ENCODE peak calls at places on chromosomes 16 and 17, in nine cellular contexts. G, E, D, N, P, R, V, M and T are unnamed samples.

GRCh38 chr16:84986879-84987278 is 24.5 kb downstream of the ZDHHC7 start:
- DNase-seq in R (no peak), N (no peak), G (no peak), D (no peak), E (no peak), M (peak; percentile 8), P (no peak), V (no peak), T (no peak)

GRCh38 chr17:47057831-47058230 is 78.8 kb upstream of the RPRML start:
- DNase-seq in D (no peak), G (no peak), M (no peak), P (no peak), V (no peak), N (no peak), R (no peak), E (no peak), T (no peak)

GRCh38 chr16:57308041-57308440 is 23.6 kb upstream of the PLLP start:
- DNase-seq in P (no peak), V (no peak), M (no peak), N (no peak), G (no peak), E (no peak), R (no peak), D (no peak), T (no peak)

GRCh38 chr17:83101805-83102480 is 22.5 kb downstream of the METRNL start:
- DNase-seq in N (no peak), D (no peak), G (no peak), R (no peak), E (no peak), P (no peak), M (peak; percentile 77), V (no peak), T (no peak)

GRCh38 chr17:39668141-39668924 is at the start of gene PNMT:
- DNase-seq in R (peak; percentile 70), E (peak; percentile 66), V (no peak), P (peak; percentile 80), D (no peak), N (peak; percentile 64), G (peak; percentile 63), M (peak; percentile 83), T (peak; percentile 63)

GRCh38 chr17:17026163-17026562 is 16.1 kb upstream of the MPRIP start:
- DNase-seq in P (no peak), G (no peak), E (no peak), D (no peak), V (no peak), N (no peak), R (no peak), M (peak; percentile 47), T (no peak)

GRCh38 chr17:11278186-11278983 is 37.4 kb downstream of the SHISA6 start:
- DNase-seq in N (no peak), G (no peak), E (no peak), R (no peak), M (no peak), D (no peak), V (no peak), P (no peak), T (no peak)

GRCh38 chr17:58506354-58507080 is 7.9 kb downstream of the MTMR4 start:
- DNase-seq in R (no peak), N (no peak), G (no peak), M (no peak), P (no peak), V (no peak), D (no peak), E (no peak), T (no peak)

GRCh38 chr16:46811682-46812081 is 19.3 kb downstream of the C16orf87 start:
- DNase-seq in D (no peak), E (no peak), G (no peak), V (no peak), M (no peak), R (no peak), P (no peak), N (no peak), T (no peak)

GRCh38 chr17:8366231-8366630 is 10.3 kb downstream of the KRABD2 start:
- DNase-seq in D (no peak), P (no peak), V (no peak), G (no peak), N (no peak), M (no peak), E (no peak), R (no peak), T (no peak)

GRCh38 chr16:11258553-11259287 is 2.7 kb upstream of the SOCS1 start:
- DNase-seq in R (peak; percentile 96), M (peak; percentile 67), D (peak; percentile 79), V (peak; percentile 16), G (no peak), E (peak; percentile 94), N (no peak), P (peak; percentile 84), T (no peak)

GRCh38 chr17:61974115-61974514 is 46.3 kb upstream of the INTS2 start:
- DNase-seq in N (no peak), G (no peak), D (no peak), P (no peak), M (no peak), V (no peak), E (no peak), R (no peak), T (no peak)

GRCh38 chr17:41329279-41329925 is 13.9 kb upstream of the KRTAP17-1 start:
- DNase-seq in P (no peak), N (no peak), R (peak; percentile 30), M (no peak), G (no peak), E (no peak), D (no peak), V (no peak), T (no peak)

GRCh38 chr16:85202051-85202601 is 89.9 kb upstream of the CIBAR2 start:
- DNase-seq in P (no peak), D (no peak), N (no peak), M (no peak), V (no peak), G (no peak), R (no peak), E (no peak), T (no peak)

GRCh38 chr16:6957676-6958075 is 375.0 kb upstream of the RBFOX1 start:
- DNase-seq in M (no peak), D (no peak), V (no peak), N (no peak), P (no peak), G (no peak), E (no peak), R (no peak), T (no peak)

GRCh38 chr16:11535494-11535893 is 51.2 kb downstream of the LITAF start:
- DNase-seq in V (no peak), N (no peak), E (peak; percentile 83), D (no peak), M (no peak), R (no peak), G (no peak), P (no peak), T (no peak)

GRCh38 chr16:54277845-54278703 is 8.5 kb downstream of the IRX3 start:
- DNase-seq in M (peak; percentile 75), N (no peak), V (no peak), P (no peak), R (no peak), G (no peak), D (peak; percentile 69), E (no peak), T (no peak)

GRCh38 chr16:5367960-5368359 is 270.4 kb upstream of the EEF2KMT start:
- DNase-seq in E (no peak), R (no peak), M (no peak), V (no peak), D (no peak), P (no peak), G (no peak), N (no peak), T (no peak)

GRCh38 chr16:7090628-7091115 is 242.0 kb upstream of the RBFOX1 start:
- DNase-seq in V (no peak), D (no peak), P (no peak), G (no peak), E (no peak), R (no peak), N (no peak), M (no peak), T (no peak)

GRCh38 chr16:3640632-3641501 is 13.6 kb upstream of the DNASE1 start:
- DNase-seq in V (no peak), M (peak; percentile 17), R (no peak), P (no peak), G (no peak), E (peak; percentile 39), D (no peak), N (no peak), T (no peak)

GRCh38 chr17:38798614-38799500 is 499 bp downstream of the PIP4K2B start:
- DNase-seq in G (peak; percentile 29), R (peak; percentile 36), M (peak; percentile 70), D (peak; percentile 49), E (no peak), V (no peak), N (peak; percentile 22), P (no peak), T (peak; percentile 51)

GRCh38 chr17:6775871-6776405 is at the start of gene FBXO39:
- DNase-seq in E (no peak), N (no peak), M (peak; percentile 51), G (no peak), P (peak; percentile 28), V (no peak), R (no peak), D (no peak), T (no peak)

GRCh38 chr16:20147091-20147490 is 73.4 kb upstream of the GPR139 start:
- DNase-seq in R (no peak), P (no peak), E (no peak), N (no peak), M (no peak), G (no peak), V (no peak), D (no peak), T (no peak)

GRCh38 chr17:29722411-29723198 is 99.9 kb upstream of the CORO6 start:
- DNase-seq in E (no peak), D (peak; percentile 85), V (no peak), N (no peak), G (peak; percentile 7), R (peak; percentile 16), M (no peak), P (peak; percentile 69), T (no peak)

GRCh38 chr17:70394430-70394829 is 225.1 kb downstream of the KCNJ2 start:
- DNase-seq in E (no peak), D (no peak), P (no peak), M (no peak), V (no peak), N (no peak), R (no peak), G (no peak), T (no peak)

GRCh38 chr17:48545022-48545376 is at the start of gene HOXB2:
- DNase-seq in M (no peak), R (no peak), G (no peak), N (no peak), V (no peak), P (no peak), D (no peak), E (no peak), T (no peak)

GRCh38 chr16:19114359-19115147 is 789 bp downstream of the ITPRIPL2 start:
- DNase-seq in E (peak; percentile 58), V (no peak), M (peak; percentile 78), R (no peak), N (no peak), G (no peak), D (no peak), P (peak; percentile 53), T (no peak)

GRCh38 chr17:37478187-37478586 is 11.5 kb upstream of the DUSP14 start:
- DNase-seq in P (no peak), R (no peak), E (no peak), M (no peak), G (no peak), V (no peak), D (no peak), N (no peak), T (no peak)

GRCh38 chr17:78379134-78379497 is 667 bp downstream of the PGS1 start:
- DNase-seq in R (no peak), P (no peak), D (no peak), G (no peak), M (no peak), E (no peak), V (no peak), N (no peak), T (no peak)